ENCODE peak calls at places on chromosome 2, in six cellular contexts. One of them, this sample, is unnamed.
A peak's percentile ranks its signal among the peaks of the same experiment; 100 is the strongest.

GRCh38 chr2:101151141-101151858 is at the start of gene TBC1D8:
- DNase-seq in tibial artery: peak; percentile 85
- DNase-seq in PC-3: peak; percentile 85
- DNase-seq in adrenal gland: peak; percentile 89
- DNase-seq in HCT116: peak; percentile 49
- DNase-seq in psoas muscle: peak; percentile 91
- DNase-seq in this sample: peak; percentile 90

GRCh38 chr2:226652388-226652787 is 147.2 kb downstream of the IRS1 start:
- DNase-seq in tibial artery: no peak
- DNase-seq in PC-3: peak; percentile 96
- DNase-seq in adrenal gland: peak; percentile 27
- DNase-seq in HCT116: peak; percentile 98
- DNase-seq in psoas muscle: no peak
- DNase-seq in this sample: no peak

GRCh38 chr2:196995757-196996314 is 69.3 kb upstream of the PGAP1 start:
- DNase-seq in tibial artery: no peak
- DNase-seq in PC-3: no peak
- DNase-seq in adrenal gland: no peak
- DNase-seq in HCT116: no peak
- DNase-seq in psoas muscle: no peak
- DNase-seq in this sample: no peak

GRCh38 chr2:59932341-59932740 is 621.1 kb downstream of the BCL11A start:
- DNase-seq in tibial artery: no peak
- DNase-seq in PC-3: peak; percentile 6
- DNase-seq in adrenal gland: no peak
- DNase-seq in HCT116: no peak
- DNase-seq in psoas muscle: no peak
- DNase-seq in this sample: no peak

GRCh38 chr2:105711394-105711793 is 33.3 kb upstream of the NCK2 start:
- DNase-seq in tibial artery: no peak
- DNase-seq in PC-3: no peak
- DNase-seq in adrenal gland: no peak
- DNase-seq in HCT116: no peak
- DNase-seq in psoas muscle: no peak
- DNase-seq in this sample: no peak

GRCh38 chr2:1802046-1802445 is 57.7 kb upstream of the PXDN start:
- DNase-seq in tibial artery: no peak
- DNase-seq in PC-3: no peak
- DNase-seq in adrenal gland: no peak
- DNase-seq in HCT116: no peak
- DNase-seq in psoas muscle: no peak
- DNase-seq in this sample: no peak

GRCh38 chr2:70717431-70718038 is 50.5 kb downstream of the ADD2 start:
- DNase-seq in tibial artery: no peak
- DNase-seq in PC-3: no peak
- DNase-seq in adrenal gland: no peak
- DNase-seq in HCT116: no peak
- DNase-seq in psoas muscle: no peak
- DNase-seq in this sample: no peak

GRCh38 chr2:95019572-95019971 is 5.9 kb upstream of the MAL start:
- DNase-seq in tibial artery: no peak
- DNase-seq in PC-3: no peak
- DNase-seq in adrenal gland: no peak
- DNase-seq in HCT116: no peak
- DNase-seq in psoas muscle: no peak
- DNase-seq in this sample: no peak

GRCh38 chr2:56449449-56449860 is 265.7 kb downstream of the CCDC85A start:
- DNase-seq in tibial artery: no peak
- DNase-seq in PC-3: no peak
- DNase-seq in adrenal gland: no peak
- DNase-seq in HCT116: no peak
- DNase-seq in psoas muscle: no peak
- DNase-seq in this sample: peak; percentile 24

GRCh38 chr2:102010767-102011351 is 19.1 kb downstream of the IL1R2 start:
- DNase-seq in tibial artery: no peak
- DNase-seq in PC-3: no peak
- DNase-seq in adrenal gland: no peak
- DNase-seq in HCT116: no peak
- DNase-seq in psoas muscle: no peak
- DNase-seq in this sample: no peak

GRCh38 chr2:158637357-158637756 is 157.8 kb upstream of the DAPL1 start:
- DNase-seq in tibial artery: no peak
- DNase-seq in PC-3: no peak
- DNase-seq in adrenal gland: no peak
- DNase-seq in HCT116: no peak
- DNase-seq in psoas muscle: no peak
- DNase-seq in this sample: no peak

GRCh38 chr2:132441051-132441450 is 24.4 kb downstream of the GPR39 start:
- DNase-seq in tibial artery: no peak
- DNase-seq in PC-3: no peak
- DNase-seq in adrenal gland: no peak
- DNase-seq in HCT116: no peak
- DNase-seq in psoas muscle: no peak
- DNase-seq in this sample: no peak

GRCh38 chr2:20106746-20107145 is 55.3 kb upstream of the LAPTM4A start:
- DNase-seq in tibial artery: no peak
- DNase-seq in PC-3: peak; percentile 71
- DNase-seq in adrenal gland: peak; percentile 74
- DNase-seq in HCT116: no peak
- DNase-seq in psoas muscle: peak; percentile 31
- DNase-seq in this sample: peak; percentile 63

GRCh38 chr2:74893332-74893731 is 59.4 kb downstream of the HK2 start:
- DNase-seq in tibial artery: no peak
- DNase-seq in PC-3: peak; percentile 92
- DNase-seq in adrenal gland: no peak
- DNase-seq in HCT116: no peak
- DNase-seq in psoas muscle: no peak
- DNase-seq in this sample: no peak

GRCh38 chr2:187429989-187430388 is 18.1 kb downstream of the CALCRL start:
- DNase-seq in tibial artery: no peak
- DNase-seq in PC-3: peak; percentile 33
- DNase-seq in adrenal gland: no peak
- DNase-seq in HCT116: no peak
- DNase-seq in psoas muscle: no peak
- DNase-seq in this sample: no peak

GRCh38 chr2:142020368-142020767 is 110.4 kb downstream of the LRP1B start:
- DNase-seq in tibial artery: no peak
- DNase-seq in PC-3: no peak
- DNase-seq in adrenal gland: no peak
- DNase-seq in HCT116: no peak
- DNase-seq in psoas muscle: no peak
- DNase-seq in this sample: no peak

GRCh38 chr2:239942871-239943311 is 82.3 kb downstream of the NDUFA10 start:
- DNase-seq in tibial artery: no peak
- DNase-seq in PC-3: no peak
- DNase-seq in adrenal gland: no peak
- DNase-seq in HCT116: no peak
- DNase-seq in psoas muscle: no peak
- DNase-seq in this sample: no peak

GRCh38 chr2:144678741-144679140 is 158.8 kb upstream of the ZEB2 start:
- DNase-seq in tibial artery: no peak
- DNase-seq in PC-3: no peak
- DNase-seq in adrenal gland: no peak
- DNase-seq in HCT116: no peak
- DNase-seq in psoas muscle: no peak
- DNase-seq in this sample: no peak

GRCh38 chr2:182915369-182916326 is 49.2 kb upstream of the FRZB start:
- DNase-seq in tibial artery: no peak
- DNase-seq in PC-3: peak; percentile 79
- DNase-seq in adrenal gland: peak; percentile 40
- DNase-seq in HCT116: no peak
- DNase-seq in psoas muscle: peak; percentile 31
- DNase-seq in this sample: no peak

GRCh38 chr2:54416938-54417337 is 39.2 kb upstream of the SPTBN1 start:
- DNase-seq in tibial artery: no peak
- DNase-seq in PC-3: no peak
- DNase-seq in adrenal gland: no peak
- DNase-seq in HCT116: no peak
- DNase-seq in psoas muscle: no peak
- DNase-seq in this sample: no peak

GRCh38 chr2:65456074-65456473 is 23.7 kb upstream of the SPRED2 start:
- DNase-seq in tibial artery: no peak
- DNase-seq in PC-3: peak; percentile 85
- DNase-seq in adrenal gland: no peak
- DNase-seq in HCT116: no peak
- DNase-seq in psoas muscle: no peak
- DNase-seq in this sample: no peak

GRCh38 chr2:212843409-212844199 is 305.0 kb upstream of the ERBB4 start:
- DNase-seq in tibial artery: no peak
- DNase-seq in PC-3: peak; percentile 92
- DNase-seq in adrenal gland: no peak
- DNase-seq in HCT116: no peak
- DNase-seq in psoas muscle: no peak
- DNase-seq in this sample: no peak

GRCh38 chr2:181566643-181567042 is 90.3 kb downstream of the CERKL start:
- DNase-seq in tibial artery: no peak
- DNase-seq in PC-3: no peak
- DNase-seq in adrenal gland: no peak
- DNase-seq in HCT116: no peak
- DNase-seq in psoas muscle: no peak
- DNase-seq in this sample: no peak

GRCh38 chr2:88429929-88430328 is 22.6 kb downstream of the FOXI3 start:
- DNase-seq in tibial artery: no peak
- DNase-seq in PC-3: no peak
- DNase-seq in adrenal gland: no peak
- DNase-seq in HCT116: no peak
- DNase-seq in psoas muscle: no peak
- DNase-seq in this sample: no peak

GRCh38 chr2:101286684-101287083 is 21.8 kb downstream of the RNF149 start:
- DNase-seq in tibial artery: no peak
- DNase-seq in PC-3: no peak
- DNase-seq in adrenal gland: no peak
- DNase-seq in HCT116: no peak
- DNase-seq in psoas muscle: no peak
- DNase-seq in this sample: no peak

GRCh38 chr2:57981369-57981768 is 65.2 kb upstream of the VRK2 start:
- DNase-seq in tibial artery: no peak
- DNase-seq in PC-3: peak; percentile 96
- DNase-seq in adrenal gland: no peak
- DNase-seq in HCT116: no peak
- DNase-seq in psoas muscle: no peak
- DNase-seq in this sample: no peak

GRCh38 chr2:57973621-57974186 is 72.9 kb upstream of the VRK2 start:
- DNase-seq in tibial artery: no peak
- DNase-seq in PC-3: no peak
- DNase-seq in adrenal gland: no peak
- DNase-seq in HCT116: no peak
- DNase-seq in psoas muscle: no peak
- DNase-seq in this sample: no peak

GRCh38 chr2:57979158-57979557 is 67.4 kb upstream of the VRK2 start:
- DNase-seq in tibial artery: no peak
- DNase-seq in PC-3: no peak
- DNase-seq in adrenal gland: no peak
- DNase-seq in HCT116: no peak
- DNase-seq in psoas muscle: no peak
- DNase-seq in this sample: no peak
- H3K4me3 ChIP-seq in tibial artery: no peak overlapping the region
- H3K4me3 ChIP-seq in PC-3: no peak overlapping the region
- H3K4me3 ChIP-seq in adrenal gland: no peak overlapping the region
- H3K4me3 ChIP-seq in HCT116: no peak overlapping the region
- H3K4me3 ChIP-seq in psoas muscle: no peak overlapping the region
- H3K4me3 ChIP-seq in this sample: no peak overlapping the region

GRCh38 chr2:218996937-218997336 is 3.7 kb upstream of the CRYBA2 start:
- DNase-seq in tibial artery: no peak
- DNase-seq in PC-3: no peak
- DNase-seq in adrenal gland: no peak
- DNase-seq in HCT116: no peak
- DNase-seq in psoas muscle: no peak
- DNase-seq in this sample: peak; percentile 46

GRCh38 chr2:218998414-218999002 is 5.3 kb upstream of the CRYBA2 start:
- DNase-seq in tibial artery: no peak
- DNase-seq in PC-3: no peak
- DNase-seq in adrenal gland: no peak
- DNase-seq in HCT116: no peak
- DNase-seq in psoas muscle: no peak
- DNase-seq in this sample: no peak

GRCh38 chr2:218995561-218995960 is 2.3 kb upstream of the CRYBA2 start:
- DNase-seq in tibial artery: no peak
- DNase-seq in PC-3: no peak
- DNase-seq in adrenal gland: no peak
- DNase-seq in HCT116: no peak
- DNase-seq in psoas muscle: no peak
- DNase-seq in this sample: no peak

GRCh38 chr2:218997730-218998129 is 4.5 kb upstream of the CRYBA2 start:
- DNase-seq in tibial artery: no peak
- DNase-seq in PC-3: no peak
- DNase-seq in adrenal gland: no peak
- DNase-seq in HCT116: no peak
- DNase-seq in psoas muscle: no peak
- DNase-seq in this sample: no peak

GRCh38 chr2:218995972-218996644 is 2.9 kb upstream of the CRYBA2 start:
- DNase-seq in tibial artery: peak; percentile 65
- DNase-seq in PC-3: peak; percentile 92
- DNase-seq in adrenal gland: peak; percentile 91
- DNase-seq in HCT116: peak; percentile 67
- DNase-seq in psoas muscle: peak; percentile 90
- DNase-seq in this sample: peak; percentile 93
- H3K27me3 ChIP-seq in tibial artery: peaks cover 98% of the 10 kb centered on the region
- H3K27me3 ChIP-seq in PC-3: no peaks in the 10 kb centered on the region
- H3K27me3 ChIP-seq in adrenal gland: peaks cover 39% of the 10 kb centered on the region
- H3K27me3 ChIP-seq in HCT116: no peaks in the 10 kb centered on the region
- H3K27me3 ChIP-seq in psoas muscle: peaks cover 45% of the 10 kb centered on the region
- H3K27me3 ChIP-seq in this sample: peaks cover 49% of the 10 kb centered on the region

DNA sequence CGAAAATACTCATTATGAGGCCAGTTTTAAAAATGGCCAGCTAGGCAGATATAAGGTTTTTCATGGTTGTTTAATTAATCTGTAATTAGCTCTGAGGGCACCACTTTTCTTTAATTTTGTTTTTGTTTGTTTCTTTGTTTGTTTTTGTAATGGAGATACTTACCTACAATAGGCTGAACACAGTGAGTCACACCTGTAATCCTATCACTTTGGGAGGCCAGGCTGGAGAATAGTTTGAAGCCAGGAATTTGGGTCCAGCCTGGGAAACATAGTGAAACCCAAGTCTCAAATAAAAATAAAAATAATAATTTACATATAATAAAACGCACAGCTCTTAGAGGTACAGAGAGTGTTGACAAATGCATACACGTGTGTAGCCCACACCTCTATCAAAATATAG is 56.8 kb upstream of the MSH2 start:
- DNase-seq in tibial artery: no peak
- DNase-seq in PC-3: peak; percentile 36
- DNase-seq in adrenal gland: no peak
- DNase-seq in HCT116: no peak
- DNase-seq in psoas muscle: no peak
- DNase-seq in this sample: no peak
- H3K4me3 ChIP-seq in tibial artery: no peak overlapping the region
- H3K4me3 ChIP-seq in PC-3: no peak overlapping the region
- H3K4me3 ChIP-seq in adrenal gland: no peak overlapping the region
- H3K4me3 ChIP-seq in HCT116: peak overlapping the region; percentile 56
- H3K4me3 ChIP-seq in psoas muscle: no peak overlapping the region
- H3K4me3 ChIP-seq in this sample: no peak overlapping the region

DNA sequence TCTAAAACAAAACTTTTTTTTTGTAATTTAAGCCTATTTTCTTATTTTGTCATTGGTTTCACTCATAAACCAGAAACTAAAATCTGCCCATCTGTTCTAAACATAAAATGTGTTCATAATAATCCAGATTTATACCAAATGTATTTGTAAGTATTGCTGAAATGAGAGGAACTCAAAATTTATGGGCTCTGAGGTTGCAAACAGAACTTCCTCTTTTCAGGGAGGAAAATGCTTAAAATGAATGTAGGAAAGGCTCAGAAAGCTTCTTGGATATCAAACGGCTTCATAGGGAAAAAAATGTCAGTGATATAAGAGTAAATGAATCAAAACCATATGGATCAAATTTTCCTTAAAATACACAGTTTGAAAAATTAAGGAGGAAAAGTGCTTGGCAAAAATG is 83.9 kb downstream of the PAX3 start:
- DNase-seq in tibial artery: no peak
- DNase-seq in PC-3: no peak
- DNase-seq in adrenal gland: no peak
- DNase-seq in HCT116: no peak
- DNase-seq in psoas muscle: no peak
- DNase-seq in this sample: no peak
- H3K27me3 ChIP-seq in tibial artery: no peaks in the 10 kb centered on the region
- H3K27me3 ChIP-seq in PC-3: peaks cover 99% of the 10 kb centered on the region
- H3K27me3 ChIP-seq in adrenal gland: no peaks in the 10 kb centered on the region
- H3K27me3 ChIP-seq in HCT116: peaks cover 89% of the 10 kb centered on the region
- H3K27me3 ChIP-seq in psoas muscle: no peaks in the 10 kb centered on the region
- H3K27me3 ChIP-seq in this sample: no peaks in the 10 kb centered on the region